ENCODE peak calls at places on chromosomes 12 and 14, in six cellular contexts. N is astrocyte, S is PC-3, K is colonic mucosa, G is HCT116, O is fibroblast of lung. J is an unnamed sample. For H3K4me1 and H3K9me3, the result is how much of the 10 kb centered on the place peaks cover.

GRCh38 chr14:35400707-35401421 is 3.7 kb downstream of the NFKBIA start:
- DNase-seq in N (no peak), S (no peak), K (no peak), G (no peak), O (no peak), J (no peak)

GRCh38 chr12:123150804-123151678 is at the start of gene PITPNM2:
- DNase-seq in N (no peak), S (peak), K (peak), G (no peak), O (peak), J (peak)

GRCh38 chr12:716506-716905 is 35.9 kb upstream of the WNK1 start:
- DNase-seq in N (peak), S (no peak), K (no peak), G (no peak), O (no peak), J (no peak)

GRCh38 chr12:112328411-112329124 is 53.7 kb downstream of the HECTD4 start:
- DNase-seq in N (no peak), S (no peak), K (no peak), G (no peak), O (peak), J (no peak)

GRCh38 chr12:95480230-95480629 is 6.3 kb downstream of the METAP2 start:
- DNase-seq in N (peak), S (peak), K (no peak), G (no peak), O (peak), J (no peak)

GRCh38 chr14:59208224-59208814 is 19.9 kb downstream of the DAAM1 start:
- DNase-seq in N (peak), S (peak), K (no peak), G (no peak), O (peak), J (no peak)

GRCh38 chr12:13258212-13258611 is 61.7 kb downstream of the EMP1 start:
- DNase-seq in N (no peak), S (no peak), K (no peak), G (no peak), O (no peak), J (no peak)

GRCh38 chr12:52926596-52927241 is 21.8 kb upstream of the KRT8 start:
- DNase-seq in N (no peak), S (no peak), K (no peak), G (no peak), O (no peak), J (no peak)

GRCh38 chr12:47024463-47024862 is 55.0 kb upstream of the PCED1B start:
- DNase-seq in N (peak), S (no peak), K (no peak), G (no peak), O (no peak), J (no peak)

GRCh38 chr12:15997910-15998309 is 86.8 kb downstream of the DERA start:
- DNase-seq in N (no peak), S (no peak), K (no peak), G (no peak), O (no peak), J (no peak)

GRCh38 chr14:99325016-99325415 is 53.0 kb upstream of the BCL11B start:
- DNase-seq in N (no peak), S (no peak), K (no peak), G (no peak), O (no peak), J (no peak)

GRCh38 chr14:99325591-99325990 is 53.6 kb upstream of the BCL11B start:
- DNase-seq in N (no peak), S (no peak), K (no peak), G (no peak), O (no peak), J (no peak)

GRCh38 chr14:99323603-99324185 is 51.7 kb upstream of the BCL11B start:
- DNase-seq in N (no peak), S (no peak), K (no peak), G (no peak), O (no peak), J (no peak)

GRCh38 chr14:99322731-99323599 is 51.0 kb upstream of the BCL11B start:
- DNase-seq in N (no peak), S (no peak), K (no peak), G (no peak), O (no peak), J (no peak)

GRCh38 chr14:99324291-99324690 is 52.3 kb upstream of the BCL11B start:
- DNase-seq in N (no peak), S (no peak), K (no peak), G (no peak), O (no peak), J (no peak)
- H3K4me1 ChIP-seq in N (under half), S (under half), K (under half), G (under half), O (under half), J (under half)

GRCh38 chr12:133073836-133074235 is 6.9 kb upstream of the ZNF140 start:
- DNase-seq in N (no peak), S (no peak), K (no peak), G (no peak), O (no peak), J (no peak)
- H3K9me3 ChIP-seq in N (under half), S (under half), K (under half), G (under half), O (under half), J (under half)

DNA sequence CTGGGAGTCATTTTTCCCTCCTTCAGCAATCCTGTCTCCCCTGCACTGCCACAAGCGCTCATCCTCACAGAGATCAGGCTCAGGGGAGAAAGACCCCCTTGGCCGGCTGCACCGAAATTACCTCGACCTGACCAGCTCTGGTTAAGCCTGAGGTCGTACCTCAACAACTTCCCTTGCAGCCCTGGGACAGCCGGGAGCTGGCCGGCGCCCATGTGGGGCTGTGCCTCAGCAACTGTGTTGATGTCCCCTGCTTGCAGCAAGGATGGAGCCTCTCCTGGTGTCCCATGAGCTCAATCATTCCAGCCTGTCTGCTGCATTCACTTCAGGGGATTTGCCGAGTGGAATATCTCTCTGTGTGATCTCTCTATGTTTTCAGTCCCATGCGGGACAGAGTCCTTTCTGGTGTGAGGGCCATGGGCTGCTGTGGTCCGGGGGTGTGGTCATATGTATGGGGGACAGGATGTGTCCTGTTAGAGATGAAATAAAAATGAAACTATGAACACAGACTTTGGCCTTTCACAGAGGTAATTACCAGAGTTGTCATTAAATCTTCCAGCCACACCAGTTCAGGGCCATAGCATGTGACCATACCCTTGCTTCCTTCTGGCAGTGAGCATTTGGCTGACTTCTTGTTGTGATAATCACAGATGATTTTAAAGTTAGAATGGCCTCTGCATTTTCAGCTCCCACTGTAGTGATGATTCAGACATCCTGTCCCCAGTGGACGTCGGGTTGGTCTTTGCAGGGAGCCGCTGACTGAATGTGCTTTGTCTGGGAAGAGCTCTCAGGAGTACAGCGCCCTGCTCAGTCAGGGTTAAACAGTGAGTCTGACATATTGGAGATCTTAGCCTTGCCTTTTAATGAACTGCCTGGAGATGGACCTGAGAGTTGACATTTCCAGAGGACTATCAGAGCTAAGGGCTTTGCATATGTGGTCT is 405.9 kb downstream of the AACS start:
- DNase-seq in N (peak), S (no peak), K (no peak), G (no peak), O (no peak), J (no peak)
- H3K9ac ChIP-seq in N (no peak), S (no peak), K (no peak), G (no peak), O (no peak), J (no peak)

GRCh38 chr12:108635997-108636808 is 2.5 kb upstream of the SELPLG start:
- DNase-seq in N (no peak), S (no peak), K (no peak), G (no peak), O (no peak), J (no peak)
- H3K4me1 ChIP-seq in N (under half), S (under half), K (under half), G (under half), O (under half), J (under half)

DNA sequence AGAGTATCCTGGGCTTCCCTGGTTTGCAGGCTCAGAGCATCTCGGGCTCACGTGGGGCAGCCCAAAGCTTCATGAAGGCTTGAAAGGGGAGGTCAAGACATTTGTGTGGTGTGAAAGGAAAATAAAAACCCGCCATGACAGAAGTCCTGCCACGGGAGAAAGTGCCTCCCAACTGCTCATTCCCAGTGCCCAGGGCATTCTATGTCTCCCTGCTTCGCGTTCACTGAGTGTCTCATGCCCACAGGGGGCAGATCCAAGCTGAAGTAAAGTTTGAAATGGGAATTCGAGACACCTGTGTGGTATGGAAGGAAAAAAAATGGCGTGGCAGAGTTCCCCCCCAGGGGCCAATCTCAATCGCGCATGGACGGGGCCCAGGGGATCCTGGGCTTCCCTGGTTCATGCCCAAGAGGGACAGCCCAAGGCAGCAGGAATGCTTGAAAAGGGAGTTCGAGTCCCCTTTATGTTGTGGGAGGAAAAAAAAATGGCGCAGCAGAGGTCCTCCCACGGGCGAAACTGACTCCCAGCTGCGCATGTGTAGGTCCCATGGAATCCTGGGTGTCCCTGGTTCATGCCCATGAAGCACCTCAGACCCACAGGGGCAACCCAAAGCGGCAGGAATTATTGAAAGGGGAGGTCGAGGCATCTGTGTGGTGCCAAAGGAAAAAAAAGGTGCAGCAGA is 576.7 kb downstream of the ALG10 start:
- DNase-seq in N (no peak), S (no peak), K (no peak), G (no peak), O (no peak), J (peak)
- H3K9me3 ChIP-seq in N (under half), S (under half), K (under half), G (under half), O (under half), J (under half)

GRCh38 chr14:65180725-65181025 is 78.4 kb upstream of the MAX start:
- DNase-seq in N (no peak), S (no peak), K (no peak), G (no peak), O (no peak), J (no peak)
- H3K9ac ChIP-seq in N (peak), S (no peak), K (no peak), G (no peak), O (no peak), J (no peak)